ENCODE peak calls at places on chromosomes 1 and 21, in six cellular contexts. One of them, this sample, is unnamed.

GRCh38 chr1:202306535-202307345 is 35.0 kb downstream of the UBE2T start:
- DNase-seq in NB4: no peak
- DNase-seq in neuronal stem cell: no peak
- DNase-seq in NCI-H1105 treated with DMSO at 0.1 percent for 48 hours: no peak
- DNase-seq in AG08396: no peak
- DNase-seq in stimulated activated CD4-positive, alpha-beta T cell treated with anti-CD3 and anti-CD28 coated beads, Interleukin-12 subunit alpha, Interleukin-12 subunit beta, amount 100 ng/mL, for 4 hours: no peak
- DNase-seq in this sample: no peak

GRCh38 chr1:119288751-119289150 is 79.8 kb upstream of the HAO2 start:
- DNase-seq in stimulated activated CD4-positive, alpha-beta T cell treated with anti-CD3 and anti-CD28 coated beads, Interleukin-12 subunit alpha, Interleukin-12 subunit beta, amount 100 ng/mL, for 4 hours: no peak
- DNase-seq in AG08396: no peak
- DNase-seq in neuronal stem cell: no peak
- DNase-seq in NCI-H1105 treated with DMSO at 0.1 percent for 48 hours: no peak
- DNase-seq in NB4: no peak
- DNase-seq in this sample: no peak

GRCh38 chr1:19478241-19478780 is 7.0 kb downstream of the CAPZB start:
- DNase-seq in neuronal stem cell: no peak
- DNase-seq in NB4: no peak
- DNase-seq in stimulated activated CD4-positive, alpha-beta T cell treated with anti-CD3 and anti-CD28 coated beads, Interleukin-12 subunit alpha, Interleukin-12 subunit beta, amount 100 ng/mL, for 4 hours: no peak
- DNase-seq in NCI-H1105 treated with DMSO at 0.1 percent for 48 hours: no peak
- DNase-seq in AG08396: no peak
- DNase-seq in this sample: peak

GRCh38 chr1:234691567-234691966 is 81.6 kb upstream of the IRF2BP2 start:
- DNase-seq in neuronal stem cell: no peak
- DNase-seq in NB4: no peak
- DNase-seq in stimulated activated CD4-positive, alpha-beta T cell treated with anti-CD3 and anti-CD28 coated beads, Interleukin-12 subunit alpha, Interleukin-12 subunit beta, amount 100 ng/mL, for 4 hours: no peak
- DNase-seq in NCI-H1105 treated with DMSO at 0.1 percent for 48 hours: no peak
- DNase-seq in AG08396: no peak
- DNase-seq in this sample: no peak

GRCh38 chr1:219505886-219506285 is 107.0 kb downstream of the ZC3H11B start:
- DNase-seq in neuronal stem cell: no peak
- DNase-seq in stimulated activated CD4-positive, alpha-beta T cell treated with anti-CD3 and anti-CD28 coated beads, Interleukin-12 subunit alpha, Interleukin-12 subunit beta, amount 100 ng/mL, for 4 hours: no peak
- DNase-seq in NCI-H1105 treated with DMSO at 0.1 percent for 48 hours: no peak
- DNase-seq in NB4: no peak
- DNase-seq in AG08396: no peak
- DNase-seq in this sample: peak

GRCh38 chr1:43052322-43052721 is 93.7 kb upstream of the SLC2A1 start:
- DNase-seq in AG08396: no peak
- DNase-seq in NB4: no peak
- DNase-seq in NCI-H1105 treated with DMSO at 0.1 percent for 48 hours: no peak
- DNase-seq in neuronal stem cell: no peak
- DNase-seq in stimulated activated CD4-positive, alpha-beta T cell treated with anti-CD3 and anti-CD28 coated beads, Interleukin-12 subunit alpha, Interleukin-12 subunit beta, amount 100 ng/mL, for 4 hours: no peak
- DNase-seq in this sample: no peak

GRCh38 chr1:46166521-46167462 is 8.1 kb upstream of the TSPAN1 start:
- DNase-seq in AG08396: no peak
- DNase-seq in NB4: peak
- DNase-seq in NCI-H1105 treated with DMSO at 0.1 percent for 48 hours: no peak
- DNase-seq in stimulated activated CD4-positive, alpha-beta T cell treated with anti-CD3 and anti-CD28 coated beads, Interleukin-12 subunit alpha, Interleukin-12 subunit beta, amount 100 ng/mL, for 4 hours: peak
- DNase-seq in neuronal stem cell: no peak
- DNase-seq in this sample: no peak

GRCh38 chr1:194658090-194658439 is 1471.7 kb upstream of the B3GALT2 start:
- DNase-seq in AG08396: no peak
- DNase-seq in neuronal stem cell: no peak
- DNase-seq in stimulated activated CD4-positive, alpha-beta T cell treated with anti-CD3 and anti-CD28 coated beads, Interleukin-12 subunit alpha, Interleukin-12 subunit beta, amount 100 ng/mL, for 4 hours: no peak
- DNase-seq in NCI-H1105 treated with DMSO at 0.1 percent for 48 hours: no peak
- DNase-seq in NB4: peak
- DNase-seq in this sample: no peak

GRCh38 chr1:164771568-164772350 is 212.8 kb downstream of the PBX1 start:
- DNase-seq in stimulated activated CD4-positive, alpha-beta T cell treated with anti-CD3 and anti-CD28 coated beads, Interleukin-12 subunit alpha, Interleukin-12 subunit beta, amount 100 ng/mL, for 4 hours: no peak
- DNase-seq in neuronal stem cell: no peak
- DNase-seq in AG08396: no peak
- DNase-seq in NB4: no peak
- DNase-seq in NCI-H1105 treated with DMSO at 0.1 percent for 48 hours: no peak
- DNase-seq in this sample: no peak

GRCh38 chr1:151711940-151712339 is 4.7 kb downstream of the CELF3 start:
- DNase-seq in neuronal stem cell: no peak
- DNase-seq in AG08396: no peak
- DNase-seq in NB4: no peak
- DNase-seq in NCI-H1105 treated with DMSO at 0.1 percent for 48 hours: no peak
- DNase-seq in stimulated activated CD4-positive, alpha-beta T cell treated with anti-CD3 and anti-CD28 coated beads, Interleukin-12 subunit alpha, Interleukin-12 subunit beta, amount 100 ng/mL, for 4 hours: no peak
- DNase-seq in this sample: no peak

GRCh38 chr21:35338281-35338680 is 289.2 kb upstream of the RUNX1 start:
- DNase-seq in AG08396: no peak
- DNase-seq in stimulated activated CD4-positive, alpha-beta T cell treated with anti-CD3 and anti-CD28 coated beads, Interleukin-12 subunit alpha, Interleukin-12 subunit beta, amount 100 ng/mL, for 4 hours: no peak
- DNase-seq in neuronal stem cell: no peak
- DNase-seq in NB4: no peak
- DNase-seq in NCI-H1105 treated with DMSO at 0.1 percent for 48 hours: no peak
- DNase-seq in this sample: no peak

GRCh38 chr1:58932820-58933598 is 149.2 kb upstream of the JUN start:
- DNase-seq in AG08396: peak
- DNase-seq in stimulated activated CD4-positive, alpha-beta T cell treated with anti-CD3 and anti-CD28 coated beads, Interleukin-12 subunit alpha, Interleukin-12 subunit beta, amount 100 ng/mL, for 4 hours: no peak
- DNase-seq in NCI-H1105 treated with DMSO at 0.1 percent for 48 hours: peak
- DNase-seq in neuronal stem cell: no peak
- DNase-seq in NB4: peak
- DNase-seq in this sample: peak

GRCh38 chr1:218476385-218476784 is 131.2 kb downstream of the TGFB2 start:
- DNase-seq in NB4: no peak
- DNase-seq in neuronal stem cell: no peak
- DNase-seq in stimulated activated CD4-positive, alpha-beta T cell treated with anti-CD3 and anti-CD28 coated beads, Interleukin-12 subunit alpha, Interleukin-12 subunit beta, amount 100 ng/mL, for 4 hours: no peak
- DNase-seq in AG08396: no peak
- DNase-seq in NCI-H1105 treated with DMSO at 0.1 percent for 48 hours: no peak
- DNase-seq in this sample: peak

GRCh38 chr1:11053758-11054137 is 6.1 kb downstream of the SRM start:
- DNase-seq in NCI-H1105 treated with DMSO at 0.1 percent for 48 hours: no peak
- DNase-seq in AG08396: peak
- DNase-seq in neuronal stem cell: no peak
- DNase-seq in NB4: peak
- DNase-seq in stimulated activated CD4-positive, alpha-beta T cell treated with anti-CD3 and anti-CD28 coated beads, Interleukin-12 subunit alpha, Interleukin-12 subunit beta, amount 100 ng/mL, for 4 hours: no peak
- DNase-seq in this sample: peak

GRCh38 chr1:17873007-17873675 is 118.0 kb downstream of the ACTL8 start:
- DNase-seq in neuronal stem cell: no peak
- DNase-seq in NB4: no peak
- DNase-seq in AG08396: no peak
- DNase-seq in NCI-H1105 treated with DMSO at 0.1 percent for 48 hours: no peak
- DNase-seq in stimulated activated CD4-positive, alpha-beta T cell treated with anti-CD3 and anti-CD28 coated beads, Interleukin-12 subunit alpha, Interleukin-12 subunit beta, amount 100 ng/mL, for 4 hours: no peak
- DNase-seq in this sample: no peak

GRCh38 chr1:80250573-80251168 is 1244.1 kb upstream of the ADGRL4 start:
- DNase-seq in neuronal stem cell: no peak
- DNase-seq in NB4: no peak
- DNase-seq in NCI-H1105 treated with DMSO at 0.1 percent for 48 hours: no peak
- DNase-seq in stimulated activated CD4-positive, alpha-beta T cell treated with anti-CD3 and anti-CD28 coated beads, Interleukin-12 subunit alpha, Interleukin-12 subunit beta, amount 100 ng/mL, for 4 hours: no peak
- DNase-seq in AG08396: no peak
- DNase-seq in this sample: no peak

GRCh38 chr1:172742599-172743500 is 83.9 kb downstream of the FASLG start:
- DNase-seq in NB4: peak
- DNase-seq in neuronal stem cell: no peak
- DNase-seq in NCI-H1105 treated with DMSO at 0.1 percent for 48 hours: peak
- DNase-seq in AG08396: no peak
- DNase-seq in stimulated activated CD4-positive, alpha-beta T cell treated with anti-CD3 and anti-CD28 coated beads, Interleukin-12 subunit alpha, Interleukin-12 subunit beta, amount 100 ng/mL, for 4 hours: no peak
- DNase-seq in this sample: peak

GRCh38 chr21:36783612-36784383 is 84.9 kb downstream of the SIM2 start:
- DNase-seq in NB4: no peak
- DNase-seq in NCI-H1105 treated with DMSO at 0.1 percent for 48 hours: no peak
- DNase-seq in neuronal stem cell: no peak
- DNase-seq in AG08396: peak
- DNase-seq in stimulated activated CD4-positive, alpha-beta T cell treated with anti-CD3 and anti-CD28 coated beads, Interleukin-12 subunit alpha, Interleukin-12 subunit beta, amount 100 ng/mL, for 4 hours: no peak
- DNase-seq in this sample: no peak

GRCh38 chr1:212671342-212672031 is 28.2 kb downstream of the BATF3 start:
- DNase-seq in stimulated activated CD4-positive, alpha-beta T cell treated with anti-CD3 and anti-CD28 coated beads, Interleukin-12 subunit alpha, Interleukin-12 subunit beta, amount 100 ng/mL, for 4 hours: no peak
- DNase-seq in AG08396: peak
- DNase-seq in neuronal stem cell: no peak
- DNase-seq in NCI-H1105 treated with DMSO at 0.1 percent for 48 hours: peak
- DNase-seq in NB4: peak
- DNase-seq in this sample: peak

GRCh38 chr1:68814067-68814466 is 317.2 kb upstream of the DEPDC1 start:
- DNase-seq in stimulated activated CD4-positive, alpha-beta T cell treated with anti-CD3 and anti-CD28 coated beads, Interleukin-12 subunit alpha, Interleukin-12 subunit beta, amount 100 ng/mL, for 4 hours: no peak
- DNase-seq in AG08396: no peak
- DNase-seq in NB4: no peak
- DNase-seq in neuronal stem cell: no peak
- DNase-seq in NCI-H1105 treated with DMSO at 0.1 percent for 48 hours: no peak
- DNase-seq in this sample: no peak

GRCh38 chr1:37762516-37762915 is 2.4 kb downstream of the EPHA10 start:
- DNase-seq in NB4: no peak
- DNase-seq in NCI-H1105 treated with DMSO at 0.1 percent for 48 hours: no peak
- DNase-seq in stimulated activated CD4-positive, alpha-beta T cell treated with anti-CD3 and anti-CD28 coated beads, Interleukin-12 subunit alpha, Interleukin-12 subunit beta, amount 100 ng/mL, for 4 hours: no peak
- DNase-seq in neuronal stem cell: no peak
- DNase-seq in AG08396: no peak
- DNase-seq in this sample: no peak

GRCh38 chr1:234699795-234700665 is 90.1 kb upstream of the IRF2BP2 start:
- DNase-seq in NCI-H1105 treated with DMSO at 0.1 percent for 48 hours: no peak
- DNase-seq in NB4: peak
- DNase-seq in neuronal stem cell: no peak
- DNase-seq in AG08396: peak
- DNase-seq in stimulated activated CD4-positive, alpha-beta T cell treated with anti-CD3 and anti-CD28 coated beads, Interleukin-12 subunit alpha, Interleukin-12 subunit beta, amount 100 ng/mL, for 4 hours: peak
- DNase-seq in this sample: no peak

GRCh38 chr1:206469411-206469932 is 804 bp upstream of the IKBKE start:
- DNase-seq in stimulated activated CD4-positive, alpha-beta T cell treated with anti-CD3 and anti-CD28 coated beads, Interleukin-12 subunit alpha, Interleukin-12 subunit beta, amount 100 ng/mL, for 4 hours: peak
- DNase-seq in neuronal stem cell: no peak
- DNase-seq in NB4: no peak
- DNase-seq in AG08396: no peak
- DNase-seq in NCI-H1105 treated with DMSO at 0.1 percent for 48 hours: no peak
- DNase-seq in this sample: no peak

GRCh38 chr1:12556368-12556930 is 61.6 kb downstream of the DHRS3 start:
- DNase-seq in AG08396: peak
- DNase-seq in NB4: no peak
- DNase-seq in neuronal stem cell: no peak
- DNase-seq in NCI-H1105 treated with DMSO at 0.1 percent for 48 hours: no peak
- DNase-seq in stimulated activated CD4-positive, alpha-beta T cell treated with anti-CD3 and anti-CD28 coated beads, Interleukin-12 subunit alpha, Interleukin-12 subunit beta, amount 100 ng/mL, for 4 hours: no peak
- DNase-seq in this sample: peak

GRCh38 chr1:10687142-10687715 is 109.2 kb downstream of the CASZ1 start:
- DNase-seq in AG08396: no peak
- DNase-seq in NCI-H1105 treated with DMSO at 0.1 percent for 48 hours: no peak
- DNase-seq in NB4: no peak
- DNase-seq in stimulated activated CD4-positive, alpha-beta T cell treated with anti-CD3 and anti-CD28 coated beads, Interleukin-12 subunit alpha, Interleukin-12 subunit beta, amount 100 ng/mL, for 4 hours: no peak
- DNase-seq in neuronal stem cell: no peak
- DNase-seq in this sample: no peak

GRCh38 chr1:10633416-10633815 is 158.7 kb downstream of the PEX14 start:
- DNase-seq in AG08396: no peak
- DNase-seq in NB4: no peak
- DNase-seq in NCI-H1105 treated with DMSO at 0.1 percent for 48 hours: no peak
- DNase-seq in stimulated activated CD4-positive, alpha-beta T cell treated with anti-CD3 and anti-CD28 coated beads, Interleukin-12 subunit alpha, Interleukin-12 subunit beta, amount 100 ng/mL, for 4 hours: no peak
- DNase-seq in neuronal stem cell: no peak
- DNase-seq in this sample: no peak

GRCh38 chr1:234770031-234770795 is 160.2 kb upstream of the IRF2BP2 start:
- DNase-seq in AG08396: no peak
- DNase-seq in neuronal stem cell: no peak
- DNase-seq in NCI-H1105 treated with DMSO at 0.1 percent for 48 hours: no peak
- DNase-seq in NB4: peak
- DNase-seq in stimulated activated CD4-positive, alpha-beta T cell treated with anti-CD3 and anti-CD28 coated beads, Interleukin-12 subunit alpha, Interleukin-12 subunit beta, amount 100 ng/mL, for 4 hours: no peak
- DNase-seq in this sample: no peak

GRCh38 chr1:86382878-86383277 is 13.2 kb downstream of the ODF2L start:
- DNase-seq in AG08396: no peak
- DNase-seq in neuronal stem cell: no peak
- DNase-seq in NB4: no peak
- DNase-seq in NCI-H1105 treated with DMSO at 0.1 percent for 48 hours: no peak
- DNase-seq in stimulated activated CD4-positive, alpha-beta T cell treated with anti-CD3 and anti-CD28 coated beads, Interleukin-12 subunit alpha, Interleukin-12 subunit beta, amount 100 ng/mL, for 4 hours: no peak
- DNase-seq in this sample: peak

GRCh38 chr1:36397378-36398230 is at the start of gene LSM10:
- DNase-seq in stimulated activated CD4-positive, alpha-beta T cell treated with anti-CD3 and anti-CD28 coated beads, Interleukin-12 subunit alpha, Interleukin-12 subunit beta, amount 100 ng/mL, for 4 hours: peak
- DNase-seq in NB4: peak
- DNase-seq in neuronal stem cell: peak
- DNase-seq in AG08396: peak
- DNase-seq in NCI-H1105 treated with DMSO at 0.1 percent for 48 hours: peak
- DNase-seq in this sample: peak

GRCh38 chr1:93516164-93516563 is 68.2 kb downstream of the FNBP1L start:
- DNase-seq in stimulated activated CD4-positive, alpha-beta T cell treated with anti-CD3 and anti-CD28 coated beads, Interleukin-12 subunit alpha, Interleukin-12 subunit beta, amount 100 ng/mL, for 4 hours: no peak
- DNase-seq in NB4: no peak
- DNase-seq in NCI-H1105 treated with DMSO at 0.1 percent for 48 hours: no peak
- DNase-seq in neuronal stem cell: no peak
- DNase-seq in AG08396: no peak
- DNase-seq in this sample: no peak

GRCh38 chr1:206693592-206693991 is 8.9 kb downstream of the MAPKAPK2 start:
- DNase-seq in NB4: no peak
- DNase-seq in NCI-H1105 treated with DMSO at 0.1 percent for 48 hours: no peak
- DNase-seq in stimulated activated CD4-positive, alpha-beta T cell treated with anti-CD3 and anti-CD28 coated beads, Interleukin-12 subunit alpha, Interleukin-12 subunit beta, amount 100 ng/mL, for 4 hours: no peak
- DNase-seq in neuronal stem cell: no peak
- DNase-seq in AG08396: no peak
- DNase-seq in this sample: no peak

GRCh38 chr1:218266356-218266755 is 18.7 kb upstream of the RRP15 start:
- DNase-seq in NB4: peak
- DNase-seq in AG08396: no peak
- DNase-seq in NCI-H1105 treated with DMSO at 0.1 percent for 48 hours: no peak
- DNase-seq in stimulated activated CD4-positive, alpha-beta T cell treated with anti-CD3 and anti-CD28 coated beads, Interleukin-12 subunit alpha, Interleukin-12 subunit beta, amount 100 ng/mL, for 4 hours: no peak
- DNase-seq in neuronal stem cell: no peak
- DNase-seq in this sample: no peak

GRCh38 chr1:77347646-77348045 is 65.8 kb downstream of the AK5 start:
- DNase-seq in AG08396: peak
- DNase-seq in stimulated activated CD4-positive, alpha-beta T cell treated with anti-CD3 and anti-CD28 coated beads, Interleukin-12 subunit alpha, Interleukin-12 subunit beta, amount 100 ng/mL, for 4 hours: no peak
- DNase-seq in neuronal stem cell: no peak
- DNase-seq in NB4: peak
- DNase-seq in NCI-H1105 treated with DMSO at 0.1 percent for 48 hours: no peak
- DNase-seq in this sample: peak

GRCh38 chr1:201917362-201918033 is 28.8 kb downstream of the SHISA4 start:
- DNase-seq in stimulated activated CD4-positive, alpha-beta T cell treated with anti-CD3 and anti-CD28 coated beads, Interleukin-12 subunit alpha, Interleukin-12 subunit beta, amount 100 ng/mL, for 4 hours: no peak
- DNase-seq in neuronal stem cell: no peak
- DNase-seq in NCI-H1105 treated with DMSO at 0.1 percent for 48 hours: no peak
- DNase-seq in NB4: no peak
- DNase-seq in AG08396: peak
- DNase-seq in this sample: no peak

This sample was measured in MV-4-11.